ENCODE peak calls at places on chromosomes 5 and 9, in four cellular contexts. One of them, this sample, is unnamed.
A peak's percentile ranks its signal among the peaks of the same experiment; 100 is the strongest.

GRCh38 chr5:65013141-65013540 is 244.4 kb downstream of the CWC27 start:
- DNase-seq in IMR-90: peak; percentile 65
- DNase-seq in K562: no peak
- DNase-seq in A549: no peak
- DNase-seq in this sample: no peak

GRCh38 chr9:109012009-109012875 is 1.1 kb downstream of the CTNNAL1 start:
- DNase-seq in K562: peak; percentile 38
- DNase-seq in IMR-90: peak; percentile 94
- DNase-seq in A549: peak; percentile 73
- DNase-seq in this sample: peak; percentile 47

GRCh38 chr5:164137095-164137494 is 631.7 kb downstream of the MAT2B start:
- DNase-seq in K562: no peak
- DNase-seq in A549: no peak
- DNase-seq in IMR-90: no peak
- DNase-seq in this sample: no peak

GRCh38 chr9:38024036-38024681 is 44.9 kb downstream of the SHB start:
- DNase-seq in K562: no peak
- DNase-seq in A549: no peak
- DNase-seq in IMR-90: peak; percentile 94
- DNase-seq in this sample: peak; percentile 91

GRCh38 chr9:137984005-137984404 is 106.4 kb downstream of the CACNA1B start:
- DNase-seq in IMR-90: no peak
- DNase-seq in A549: no peak
- DNase-seq in K562: no peak
- DNase-seq in this sample: no peak

GRCh38 chr5:117794847-117795246 is 1193.5 kb downstream of the DTWD2 start:
- DNase-seq in K562: no peak
- DNase-seq in IMR-90: peak; percentile 12
- DNase-seq in A549: no peak
- DNase-seq in this sample: no peak

GRCh38 chr5:11584008-11584407 is 320.2 kb downstream of the CTNND2 start:
- DNase-seq in IMR-90: no peak
- DNase-seq in A549: no peak
- DNase-seq in K562: no peak
- DNase-seq in this sample: no peak

GRCh38 chr5:120509056-120509455 is 45.0 kb downstream of the PRR16 start:
- DNase-seq in K562: no peak
- DNase-seq in IMR-90: peak; percentile 71
- DNase-seq in A549: no peak
- DNase-seq in this sample: no peak

GRCh38 chr5:137269886-137270285 is 229.2 kb downstream of the SPOCK1 start:
- DNase-seq in K562: no peak
- DNase-seq in A549: no peak
- DNase-seq in IMR-90: no peak
- DNase-seq in this sample: no peak

GRCh38 chr9:117979914-117980313 is 275.7 kb downstream of the TLR4 start:
- DNase-seq in IMR-90: no peak
- DNase-seq in K562: no peak
- DNase-seq in A549: no peak
- DNase-seq in this sample: no peak

GRCh38 chr9:99732715-99733114 is 89.0 kb upstream of the NR4A3 start:
- DNase-seq in IMR-90: no peak
- DNase-seq in K562: no peak
- DNase-seq in A549: no peak
- DNase-seq in this sample: no peak

GRCh38 chr5:171700331-171700935 is 85.2 kb upstream of the SMIM23 start:
- DNase-seq in IMR-90: no peak
- DNase-seq in K562: no peak
- DNase-seq in A549: no peak
- DNase-seq in this sample: no peak

GRCh38 chr5:74326571-74327338 is 313.8 kb downstream of the ENC1 start:
- DNase-seq in K562: peak; percentile 44
- DNase-seq in A549: peak; percentile 65
- DNase-seq in IMR-90: peak; percentile 96
- DNase-seq in this sample: peak; percentile 51

GRCh38 chr9:93202919-93203712 is 19.2 kb downstream of the WNK2 start:
- DNase-seq in A549: no peak
- DNase-seq in IMR-90: no peak
- DNase-seq in K562: no peak
- DNase-seq in this sample: no peak

GRCh38 chr5:26339576-26339975 is 698.8 kb downstream of the CDH9 start:
- DNase-seq in A549: no peak
- DNase-seq in IMR-90: no peak
- DNase-seq in K562: no peak
- DNase-seq in this sample: no peak

GRCh38 chr5:138370537-138370936 is 18.1 kb downstream of the KDM3B start:
- DNase-seq in IMR-90: peak; percentile 21
- DNase-seq in K562: no peak
- DNase-seq in A549: no peak
- DNase-seq in this sample: no peak

GRCh38 chr5:1226231-1226630 is 1.1 kb downstream of the SLC6A18 start:
- DNase-seq in A549: no peak
- DNase-seq in IMR-90: no peak
- DNase-seq in K562: no peak
- DNase-seq in this sample: no peak

GRCh38 chr5:149735066-149735465 is 5.0 kb downstream of the PPARGC1B start:
- DNase-seq in A549: no peak
- DNase-seq in IMR-90: no peak
- DNase-seq in K562: no peak
- DNase-seq in this sample: no peak

GRCh38 chr5:96870094-96871021 is 5.9 kb upstream of the ERAP2 start:
- DNase-seq in A549: no peak
- DNase-seq in IMR-90: no peak
- DNase-seq in K562: no peak
- DNase-seq in this sample: no peak

GRCh38 chr5:100913298-100913697 is 10.2 kb upstream of the ST8SIA4 start:
- DNase-seq in IMR-90: no peak
- DNase-seq in A549: no peak
- DNase-seq in K562: no peak
- DNase-seq in this sample: no peak

GRCh38 chr5:1161108-1161831 is 40.1 kb upstream of the SLC6A19 start:
- DNase-seq in IMR-90: no peak
- DNase-seq in K562: no peak
- DNase-seq in A549: no peak
- DNase-seq in this sample: peak; percentile 94

GRCh38 chr9:111232997-111233790 is 96.8 kb downstream of the OR2K2 start:
- DNase-seq in IMR-90: no peak
- DNase-seq in K562: no peak
- DNase-seq in A549: no peak
- DNase-seq in this sample: no peak

GRCh38 chr9:33393581-33393980 is 8.8 kb downstream of the AQP7 start:
- DNase-seq in A549: no peak
- DNase-seq in K562: no peak
- DNase-seq in IMR-90: no peak
- DNase-seq in this sample: no peak

GRCh38 chr5:124746252-124746915 is at the start of gene ZNF608:
- DNase-seq in IMR-90: peak; percentile 78
- DNase-seq in K562: no peak
- DNase-seq in A549: peak; percentile 27
- DNase-seq in this sample: peak; percentile 6

GRCh38 chr5:20601678-20602100 is 613.7 kb upstream of the CDH18 start:
- DNase-seq in K562: no peak
- DNase-seq in IMR-90: no peak
- DNase-seq in A549: no peak
- DNase-seq in this sample: no peak

GRCh38 chr9:89153618-89154017 is 25.0 kb downstream of the SHC3 start:
- DNase-seq in K562: no peak
- DNase-seq in IMR-90: peak; percentile 94
- DNase-seq in A549: no peak
- DNase-seq in this sample: no peak

GRCh38 chr9:35669331-35670145 is 4.2 kb upstream of the CA9 start:
- DNase-seq in K562: no peak
- DNase-seq in IMR-90: peak; percentile 76
- DNase-seq in A549: peak; percentile 44
- DNase-seq in this sample: peak; percentile 98

GRCh38 chr5:119302916-119303897 is 52.6 kb upstream of the TNFAIP8 start:
- DNase-seq in IMR-90: peak; percentile 99
- DNase-seq in A549: peak; percentile 65
- DNase-seq in K562: no peak
- DNase-seq in this sample: peak; percentile 97

GRCh38 chr5:132953710-132954109 is 9.7 kb downstream of the AFF4 start:
- DNase-seq in K562: no peak
- DNase-seq in A549: no peak
- DNase-seq in IMR-90: peak; percentile 19
- DNase-seq in this sample: no peak

GRCh38 chr9:133476531-133476930 is 2.4 kb downstream of the SLC2A6 start:
- DNase-seq in IMR-90: peak; percentile 24
- DNase-seq in K562: no peak
- DNase-seq in A549: no peak
- DNase-seq in this sample: no peak

GRCh38 chr5:169980418-169981053 is at the start of gene INSYN2B:
- DNase-seq in IMR-90: peak; percentile 87
- DNase-seq in A549: peak; percentile 81
- DNase-seq in K562: peak; percentile 71
- DNase-seq in this sample: peak; percentile 39

GRCh38 chr5:15510092-15510491 is 10.1 kb downstream of the FBXL7 start:
- DNase-seq in IMR-90: peak; percentile 35
- DNase-seq in K562: no peak
- DNase-seq in A549: no peak
- DNase-seq in this sample: no peak

GRCh38 chr9:131335356-131335755 is 45.8 kb downstream of the PLPP7 start:
- DNase-seq in IMR-90: no peak
- DNase-seq in K562: no peak
- DNase-seq in A549: no peak
- DNase-seq in this sample: no peak

GRCh38 chr5:95620030-95620869 is at the start of gene GPR150:
- DNase-seq in A549: peak; percentile 36
- DNase-seq in K562: no peak
- DNase-seq in IMR-90: peak; percentile 37
- DNase-seq in this sample: peak; percentile 15

GRCh38 chr5:1255081-1255561 is 29.9 kb downstream of the SLC6A18 start:
- DNase-seq in IMR-90: no peak
- DNase-seq in A549: no peak
- DNase-seq in K562: no peak
- DNase-seq in this sample: no peak

GRCh38 chr5:155451106-155451505 is 437.6 kb downstream of the KIF4B start:
- DNase-seq in A549: no peak
- DNase-seq in K562: no peak
- DNase-seq in IMR-90: no peak
- DNase-seq in this sample: no peak

GRCh38 chr5:155459889-155460500 is 446.4 kb downstream of the KIF4B start:
- DNase-seq in IMR-90: no peak
- DNase-seq in K562: no peak
- DNase-seq in A549: no peak
- DNase-seq in this sample: peak; percentile 12

GRCh38 chr5:155460501-155460931 is 447.0 kb downstream of the KIF4B start:
- DNase-seq in A549: no peak
- DNase-seq in IMR-90: no peak
- DNase-seq in K562: no peak
- DNase-seq in this sample: peak; percentile 91

GRCh38 chr5:155455791-155456514 is 442.4 kb downstream of the KIF4B start:
- DNase-seq in A549: no peak
- DNase-seq in IMR-90: no peak
- DNase-seq in K562: no peak
- DNase-seq in this sample: peak; percentile 35
- TF ChIP-seq MAZ in A549: no peak
- TF ChIP-seq MAZ in IMR-90: no peak
- TF ChIP-seq MAZ in K562: no peak
- TF ChIP-seq MAZ in this sample: no peak

DNA sequence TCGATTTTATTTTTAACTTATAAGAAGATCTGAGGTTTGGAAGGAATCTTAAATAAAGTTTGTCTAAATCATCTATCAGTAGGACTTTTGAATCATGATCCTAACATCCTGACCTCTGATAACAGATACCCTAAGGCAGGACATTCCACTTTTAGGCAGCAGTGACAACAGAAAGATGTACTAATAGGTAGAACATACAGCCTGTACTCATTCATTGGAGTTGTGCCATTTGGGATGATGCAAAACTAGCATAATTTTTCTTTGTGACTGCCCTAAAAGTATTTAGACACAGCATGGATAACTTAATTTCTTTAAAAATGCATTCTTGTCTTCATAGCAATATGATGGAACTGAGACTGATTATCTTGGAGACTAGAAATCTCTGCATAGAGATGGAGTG is 39.7 kb downstream of the CDC42SE2 start:
- DNase-seq in IMR-90: peak; percentile 74
- DNase-seq in A549: no peak
- DNase-seq in K562: no peak
- DNase-seq in this sample: no peak
- TF ChIP-seq MAZ in IMR-90: no peak
- TF ChIP-seq MAZ in A549: no peak
- TF ChIP-seq MAZ in K562: no peak
- TF ChIP-seq MAZ in this sample: no peak

GRCh38 chr9:30235068-30235467 is 2149.4 kb upstream of the ACO1 start:
- DNase-seq in IMR-90: no peak
- DNase-seq in K562: no peak
- DNase-seq in A549: no peak
- DNase-seq in this sample: no peak

GRCh38 chr9:30239875-30240274 is 2144.6 kb upstream of the ACO1 start:
- DNase-seq in A549: no peak
- DNase-seq in IMR-90: no peak
- DNase-seq in K562: no peak
- DNase-seq in this sample: no peak

GRCh38 chr9:30235564-30235963 is 2148.9 kb upstream of the ACO1 start:
- DNase-seq in A549: no peak
- DNase-seq in IMR-90: no peak
- DNase-seq in K562: no peak
- DNase-seq in this sample: no peak
- TF ChIP-seq MAZ in A549: no peak
- TF ChIP-seq MAZ in IMR-90: no peak
- TF ChIP-seq MAZ in K562: no peak
- TF ChIP-seq MAZ in this sample: no peak

GRCh38 chr5:181052526-181052927 is 12.5 kb downstream of the BTNL9 start:
- DNase-seq in A549: no peak
- DNase-seq in K562: no peak
- DNase-seq in IMR-90: no peak
- DNase-seq in this sample: no peak
- TF ChIP-seq MAZ in A549: no peak
- TF ChIP-seq MAZ in K562: peak; percentile 61
- TF ChIP-seq MAZ in IMR-90: no peak
- TF ChIP-seq MAZ in this sample: no peak

GRCh38 chr5:32692066-32692746 is 18.9 kb upstream of the NPR3 start:
- DNase-seq in A549: no peak
- DNase-seq in K562: no peak
- DNase-seq in IMR-90: peak; percentile 80
- DNase-seq in this sample: no peak

GRCh38 chr5:32687167-32687831 is 23.8 kb upstream of the NPR3 start:
- DNase-seq in K562: no peak
- DNase-seq in IMR-90: peak; percentile 19
- DNase-seq in A549: no peak
- DNase-seq in this sample: no peak

GRCh38 chr5:32684261-32684660 is 26.9 kb upstream of the NPR3 start:
- DNase-seq in IMR-90: no peak
- DNase-seq in A549: no peak
- DNase-seq in K562: no peak
- DNase-seq in this sample: no peak

DNA sequence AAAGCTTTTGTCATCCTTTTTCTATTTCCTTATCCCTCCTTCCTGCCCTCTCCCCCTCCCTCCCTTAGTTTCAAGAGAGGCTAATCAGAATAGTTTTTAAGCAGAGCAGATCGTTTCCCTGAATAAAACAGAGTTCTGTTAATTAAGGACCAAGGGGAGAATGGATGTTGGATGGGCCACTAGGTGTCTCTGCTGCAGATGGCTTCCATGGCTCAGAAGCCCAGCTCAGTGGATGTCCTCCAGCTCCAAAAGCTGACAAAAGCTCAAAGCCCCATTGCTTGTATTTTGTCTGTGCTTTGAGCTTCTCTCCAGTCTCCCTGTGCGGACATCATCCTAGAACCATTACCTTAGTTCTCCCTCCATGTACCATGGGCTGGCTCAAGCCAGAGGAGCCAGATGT is 21.0 kb upstream of the NPR3 start:
- DNase-seq in K562: no peak
- DNase-seq in IMR-90: no peak
- DNase-seq in A549: no peak
- DNase-seq in this sample: peak; percentile 3
- TF ChIP-seq MAZ in K562: no peak
- TF ChIP-seq MAZ in IMR-90: no peak
- TF ChIP-seq MAZ in A549: no peak
- TF ChIP-seq MAZ in this sample: no peak

This sample was measured in HepG2.